ENCODE peak calls at places on chromosome 12, in eight cellular contexts. One of them, this sample, is unnamed.

GRCh38 chr12:111227476-111228420 is 141.1 kb downstream of the PHETA1 start:
- DNase-seq in HT-29: no peak
- DNase-seq in retinal pigment epithelial cell: no peak
- DNase-seq in GM13976: no peak
- DNase-seq in substantia nigra: no peak
- DNase-seq in NCI-H146: no peak
- DNase-seq in mucosa of gallbladder: no peak
- DNase-seq in stimulated activated CD8-positive, alpha-beta memory T cell treated with anti-CD3 and anti-CD28 coated beads, Interleukin-7, amount 100 ng/mL, for 1 hour: no peak
- DNase-seq in this sample: no peak

GRCh38 chr12:21144309-21144708 is 13.3 kb downstream of the SLCO1B1 start:
- DNase-seq in HT-29: no peak
- DNase-seq in retinal pigment epithelial cell: peak; percentile 2
- DNase-seq in GM13976: no peak
- DNase-seq in substantia nigra: no peak
- DNase-seq in NCI-H146: no peak
- DNase-seq in mucosa of gallbladder: no peak
- DNase-seq in stimulated activated CD8-positive, alpha-beta memory T cell treated with anti-CD3 and anti-CD28 coated beads, Interleukin-7, amount 100 ng/mL, for 1 hour: no peak
- DNase-seq in this sample: no peak

GRCh38 chr12:7129647-7130536 is at the start of gene CLSTN3:
- DNase-seq in HT-29: peak; percentile 40
- DNase-seq in retinal pigment epithelial cell: peak; percentile 36
- DNase-seq in GM13976: peak; percentile 100
- DNase-seq in substantia nigra: peak; percentile 76
- DNase-seq in NCI-H146: peak; percentile 97
- DNase-seq in mucosa of gallbladder: peak; percentile 80
- DNase-seq in stimulated activated CD8-positive, alpha-beta memory T cell treated with anti-CD3 and anti-CD28 coated beads, Interleukin-7, amount 100 ng/mL, for 1 hour: peak; percentile 72
- DNase-seq in this sample: peak; percentile 70

GRCh38 chr12:55732288-55732687 is 3.5 kb upstream of the CD63 start:
- DNase-seq in HT-29: no peak
- DNase-seq in retinal pigment epithelial cell: no peak
- DNase-seq in GM13976: no peak
- DNase-seq in substantia nigra: no peak
- DNase-seq in NCI-H146: no peak
- DNase-seq in mucosa of gallbladder: no peak
- DNase-seq in stimulated activated CD8-positive, alpha-beta memory T cell treated with anti-CD3 and anti-CD28 coated beads, Interleukin-7, amount 100 ng/mL, for 1 hour: no peak
- DNase-seq in this sample: no peak

GRCh38 chr12:51349026-51349425 is 2.5 kb upstream of the CELA1 start:
- DNase-seq in HT-29: no peak
- DNase-seq in retinal pigment epithelial cell: no peak
- DNase-seq in GM13976: no peak
- DNase-seq in substantia nigra: no peak
- DNase-seq in NCI-H146: no peak
- DNase-seq in mucosa of gallbladder: no peak
- DNase-seq in stimulated activated CD8-positive, alpha-beta memory T cell treated with anti-CD3 and anti-CD28 coated beads, Interleukin-7, amount 100 ng/mL, for 1 hour: no peak
- DNase-seq in this sample: no peak

GRCh38 chr12:3252416-3252815 is 175.2 kb downstream of the TSPAN9 start:
- DNase-seq in HT-29: no peak
- DNase-seq in retinal pigment epithelial cell: no peak
- DNase-seq in GM13976: no peak
- DNase-seq in substantia nigra: peak; percentile 64
- DNase-seq in NCI-H146: no peak
- DNase-seq in mucosa of gallbladder: peak; percentile 83
- DNase-seq in stimulated activated CD8-positive, alpha-beta memory T cell treated with anti-CD3 and anti-CD28 coated beads, Interleukin-7, amount 100 ng/mL, for 1 hour: no peak
- DNase-seq in this sample: peak; percentile 81

GRCh38 chr12:49367381-49368239 is at the start of gene SPATS2:
- DNase-seq in HT-29: peak; percentile 52
- DNase-seq in retinal pigment epithelial cell: no peak
- DNase-seq in GM13976: no peak
- DNase-seq in substantia nigra: no peak
- DNase-seq in NCI-H146: peak; percentile 77
- DNase-seq in mucosa of gallbladder: peak; percentile 93
- DNase-seq in stimulated activated CD8-positive, alpha-beta memory T cell treated with anti-CD3 and anti-CD28 coated beads, Interleukin-7, amount 100 ng/mL, for 1 hour: no peak
- DNase-seq in this sample: no peak

GRCh38 chr12:90423965-90424364 is 531.0 kb downstream of the CCER1 start:
- DNase-seq in HT-29: no peak
- DNase-seq in retinal pigment epithelial cell: no peak
- DNase-seq in GM13976: no peak
- DNase-seq in substantia nigra: no peak
- DNase-seq in NCI-H146: no peak
- DNase-seq in mucosa of gallbladder: no peak
- DNase-seq in stimulated activated CD8-positive, alpha-beta memory T cell treated with anti-CD3 and anti-CD28 coated beads, Interleukin-7, amount 100 ng/mL, for 1 hour: no peak
- DNase-seq in this sample: no peak

GRCh38 chr12:120944645-120945217 is 33.6 kb upstream of the HNF1A start:
- DNase-seq in HT-29: peak; percentile 74
- DNase-seq in retinal pigment epithelial cell: no peak
- DNase-seq in GM13976: peak; percentile 71
- DNase-seq in substantia nigra: no peak
- DNase-seq in NCI-H146: peak; percentile 29
- DNase-seq in mucosa of gallbladder: peak; percentile 41
- DNase-seq in stimulated activated CD8-positive, alpha-beta memory T cell treated with anti-CD3 and anti-CD28 coated beads, Interleukin-7, amount 100 ng/mL, for 1 hour: peak; percentile 21
- DNase-seq in this sample: no peak

GRCh38 chr12:57624441-57625220 is 8.4 kb downstream of the B4GALNT1 start:
- DNase-seq in HT-29: no peak
- DNase-seq in retinal pigment epithelial cell: no peak
- DNase-seq in GM13976: no peak
- DNase-seq in substantia nigra: no peak
- DNase-seq in NCI-H146: no peak
- DNase-seq in mucosa of gallbladder: no peak
- DNase-seq in stimulated activated CD8-positive, alpha-beta memory T cell treated with anti-CD3 and anti-CD28 coated beads, Interleukin-7, amount 100 ng/mL, for 1 hour: no peak
- DNase-seq in this sample: no peak

GRCh38 chr12:12977231-12977630 is 22.8 kb downstream of the HEBP1 start:
- DNase-seq in HT-29: no peak
- DNase-seq in retinal pigment epithelial cell: no peak
- DNase-seq in GM13976: no peak
- DNase-seq in substantia nigra: no peak
- DNase-seq in NCI-H146: no peak
- DNase-seq in mucosa of gallbladder: no peak
- DNase-seq in stimulated activated CD8-positive, alpha-beta memory T cell treated with anti-CD3 and anti-CD28 coated beads, Interleukin-7, amount 100 ng/mL, for 1 hour: no peak
- DNase-seq in this sample: no peak

GRCh38 chr12:23752245-23752644 is 197.2 kb downstream of the SOX5 start:
- DNase-seq in HT-29: no peak
- DNase-seq in retinal pigment epithelial cell: no peak
- DNase-seq in GM13976: no peak
- DNase-seq in substantia nigra: no peak
- DNase-seq in NCI-H146: no peak
- DNase-seq in mucosa of gallbladder: no peak
- DNase-seq in stimulated activated CD8-positive, alpha-beta memory T cell treated with anti-CD3 and anti-CD28 coated beads, Interleukin-7, amount 100 ng/mL, for 1 hour: no peak
- DNase-seq in this sample: no peak

GRCh38 chr12:87332987-87333761 is 696.0 kb downstream of the C12orf50 start:
- DNase-seq in HT-29: no peak
- DNase-seq in retinal pigment epithelial cell: no peak
- DNase-seq in GM13976: no peak
- DNase-seq in substantia nigra: no peak
- DNase-seq in NCI-H146: no peak
- DNase-seq in mucosa of gallbladder: no peak
- DNase-seq in stimulated activated CD8-positive, alpha-beta memory T cell treated with anti-CD3 and anti-CD28 coated beads, Interleukin-7, amount 100 ng/mL, for 1 hour: no peak
- DNase-seq in this sample: no peak

GRCh38 chr12:131959641-131960589 is 10.2 kb downstream of the EP400 start:
- DNase-seq in HT-29: no peak
- DNase-seq in retinal pigment epithelial cell: no peak
- DNase-seq in GM13976: no peak
- DNase-seq in substantia nigra: no peak
- DNase-seq in NCI-H146: no peak
- DNase-seq in mucosa of gallbladder: no peak
- DNase-seq in stimulated activated CD8-positive, alpha-beta memory T cell treated with anti-CD3 and anti-CD28 coated beads, Interleukin-7, amount 100 ng/mL, for 1 hour: no peak
- DNase-seq in this sample: no peak

GRCh38 chr12:50690923-50691322 is 73.0 kb upstream of the ATF1 start:
- DNase-seq in HT-29: no peak
- DNase-seq in retinal pigment epithelial cell: peak; percentile 91
- DNase-seq in GM13976: no peak
- DNase-seq in substantia nigra: peak; percentile 33
- DNase-seq in NCI-H146: no peak
- DNase-seq in mucosa of gallbladder: no peak
- DNase-seq in stimulated activated CD8-positive, alpha-beta memory T cell treated with anti-CD3 and anti-CD28 coated beads, Interleukin-7, amount 100 ng/mL, for 1 hour: no peak
- DNase-seq in this sample: peak; percentile 64

GRCh38 chr12:53212931-53213330 is 5.9 kb upstream of the ITGB7 start:
- DNase-seq in HT-29: no peak
- DNase-seq in retinal pigment epithelial cell: no peak
- DNase-seq in GM13976: no peak
- DNase-seq in substantia nigra: no peak
- DNase-seq in NCI-H146: no peak
- DNase-seq in mucosa of gallbladder: no peak
- DNase-seq in stimulated activated CD8-positive, alpha-beta memory T cell treated with anti-CD3 and anti-CD28 coated beads, Interleukin-7, amount 100 ng/mL, for 1 hour: no peak
- DNase-seq in this sample: no peak

GRCh38 chr12:38586652-38587219 is 270.2 kb downstream of the ALG10B start:
- DNase-seq in HT-29: no peak
- DNase-seq in retinal pigment epithelial cell: no peak
- DNase-seq in GM13976: no peak
- DNase-seq in substantia nigra: no peak
- DNase-seq in NCI-H146: no peak
- DNase-seq in mucosa of gallbladder: no peak
- DNase-seq in stimulated activated CD8-positive, alpha-beta memory T cell treated with anti-CD3 and anti-CD28 coated beads, Interleukin-7, amount 100 ng/mL, for 1 hour: no peak
- DNase-seq in this sample: no peak

GRCh38 chr12:48988030-48988649 is 10.0 kb downstream of the WNT1 start:
- DNase-seq in HT-29: peak; percentile 72
- DNase-seq in retinal pigment epithelial cell: no peak
- DNase-seq in GM13976: peak; percentile 80
- DNase-seq in substantia nigra: peak; percentile 33
- DNase-seq in NCI-H146: peak; percentile 49
- DNase-seq in mucosa of gallbladder: peak; percentile 63
- DNase-seq in stimulated activated CD8-positive, alpha-beta memory T cell treated with anti-CD3 and anti-CD28 coated beads, Interleukin-7, amount 100 ng/mL, for 1 hour: no peak
- DNase-seq in this sample: peak; percentile 49

GRCh38 chr12:44154128-44154527 is 318.2 kb downstream of the TMEM117 start:
- DNase-seq in HT-29: no peak
- DNase-seq in retinal pigment epithelial cell: no peak
- DNase-seq in GM13976: no peak
- DNase-seq in substantia nigra: no peak
- DNase-seq in NCI-H146: no peak
- DNase-seq in mucosa of gallbladder: no peak
- DNase-seq in stimulated activated CD8-positive, alpha-beta memory T cell treated with anti-CD3 and anti-CD28 coated beads, Interleukin-7, amount 100 ng/mL, for 1 hour: no peak
- DNase-seq in this sample: no peak

GRCh38 chr12:110896559-110896958 is 23.8 kb downstream of the MYL2 start:
- DNase-seq in HT-29: peak; percentile 36
- DNase-seq in retinal pigment epithelial cell: no peak
- DNase-seq in GM13976: no peak
- DNase-seq in substantia nigra: no peak
- DNase-seq in NCI-H146: no peak
- DNase-seq in mucosa of gallbladder: no peak
- DNase-seq in stimulated activated CD8-positive, alpha-beta memory T cell treated with anti-CD3 and anti-CD28 coated beads, Interleukin-7, amount 100 ng/mL, for 1 hour: no peak
- DNase-seq in this sample: no peak

GRCh38 chr12:5177096-5177495 is 133.4 kb downstream of the KCNA5 start:
- DNase-seq in HT-29: peak; percentile 14
- DNase-seq in retinal pigment epithelial cell: no peak
- DNase-seq in GM13976: no peak
- DNase-seq in substantia nigra: no peak
- DNase-seq in NCI-H146: no peak
- DNase-seq in mucosa of gallbladder: no peak
- DNase-seq in stimulated activated CD8-positive, alpha-beta memory T cell treated with anti-CD3 and anti-CD28 coated beads, Interleukin-7, amount 100 ng/mL, for 1 hour: no peak
- DNase-seq in this sample: no peak

GRCh38 chr12:76029982-76030377 is 1.6 kb downstream of the PHLDA1 start:
- DNase-seq in HT-29: peak; percentile 65
- DNase-seq in retinal pigment epithelial cell: no peak
- DNase-seq in GM13976: peak; percentile 33
- DNase-seq in substantia nigra: peak; percentile 5
- DNase-seq in NCI-H146: peak; percentile 26
- DNase-seq in mucosa of gallbladder: no peak
- DNase-seq in stimulated activated CD8-positive, alpha-beta memory T cell treated with anti-CD3 and anti-CD28 coated beads, Interleukin-7, amount 100 ng/mL, for 1 hour: no peak
- DNase-seq in this sample: no peak